ENCODE peak calls at places on chromosomes 5 and 9, in four cellular contexts. P is AG10803, R is IMR-90, Q is tibial nerve. L is an unnamed sample.

GRCh38 chr5:43839218-43839617 is 236.2 kb downstream of the NNT start:
- DNase-seq in P (peak; percentile 86), Q (no peak), R (peak; percentile 91), L (peak; percentile 54)

GRCh38 chr5:115497200-115497599 is 47.4 kb downstream of the FEM1C start:
- DNase-seq in Q (no peak), P (no peak), R (no peak), L (no peak)

GRCh38 chr9:112605518-112605917 is 112.4 kb downstream of the INIP start:
- DNase-seq in R (no peak), P (no peak), Q (no peak), L (no peak)

GRCh38 chr5:55102345-55102744 is at the start of gene GZMA:
- DNase-seq in R (no peak), Q (no peak), P (no peak), L (no peak)

GRCh38 chr5:124343451-124343867 is 403.0 kb downstream of the ZNF608 start:
- DNase-seq in P (peak; percentile 33), R (peak; percentile 95), Q (no peak), L (peak; percentile 93)

GRCh38 chr5:96256795-96257470 is 176.1 kb downstream of the PCSK1 start:
- DNase-seq in R (peak; percentile 96), P (peak; percentile 86), Q (no peak), L (peak; percentile 91)

GRCh38 chr5:144040615-144041394 is 129.7 kb downstream of the YIPF5 start:
- DNase-seq in P (peak; percentile 24), R (no peak), Q (no peak), L (no peak)

GRCh38 chr9:21465859-21466518 is 16.1 kb downstream of the IFNE start:
- DNase-seq in Q (no peak), P (peak; percentile 71), R (peak; percentile 68), L (peak; percentile 39)

GRCh38 chr5:176675676-176676360 is 28.5 kb downstream of the TSPAN17 start:
- DNase-seq in R (no peak), P (peak; percentile 26), Q (no peak), L (no peak)

GRCh38 chr9:83937861-83938455 is 16.7 kb upstream of the KIF27 start:
- DNase-seq in Q (no peak), R (peak; percentile 62), P (peak; percentile 64), L (peak; percentile 76)

GRCh38 chr9:77883133-77883532 is 148.5 kb downstream of the GNAQ start:
- DNase-seq in R (no peak), P (no peak), Q (no peak), L (no peak)

GRCh38 chr5:42064821-42065220 is 139.7 kb downstream of the FBXO4 start:
- DNase-seq in R (no peak), Q (no peak), P (no peak), L (no peak)

GRCh38 chr5:10400834-10401233 is 40.8 kb upstream of the ROPN1L start:
- DNase-seq in Q (no peak), R (peak; percentile 61), P (peak; percentile 86), L (peak; percentile 41)

GRCh38 chr5:100749771-100750284 is 153.3 kb downstream of the ST8SIA4 start:
- DNase-seq in P (no peak), R (no peak), Q (no peak), L (no peak)

GRCh38 chr9:132783006-132783405 is 95.1 kb downstream of the AK8 start:
- DNase-seq in R (no peak), P (no peak), Q (no peak), L (no peak)
- H3K4me3 ChIP-seq in R (no peak overlapping the region), P (no peak overlapping the region), Q (no peak overlapping the region), L (no peak overlapping the region)

GRCh38 chr5:73218552-73219171 is 45.7 kb downstream of the TMEM174 start:
- DNase-seq in R (peak; percentile 72), Q (no peak), P (peak; percentile 72), L (peak; percentile 74)
- TF ChIP-seq CTCF in R (peak; percentile 64), Q (peak; percentile 13), P (peak; percentile 78), L (peak; percentile 56)

GRCh38 chr9:4801156-4801555 is 8.4 kb downstream of the RCL1 start:
- DNase-seq in P (no peak), R (no peak), Q (no peak), L (no peak)

GRCh38 chr9:4804531-4805016 is 11.8 kb downstream of the RCL1 start:
- DNase-seq in Q (no peak), P (no peak), R (no peak), L (no peak)

GRCh38 chr9:4805519-4805918 is 12.8 kb downstream of the RCL1 start:
- DNase-seq in Q (no peak), R (no peak), P (no peak), L (no peak)

GRCh38 chr9:4799775-4800174 is 7.0 kb downstream of the RCL1 start:
- DNase-seq in Q (no peak), R (no peak), P (no peak), L (no peak)

DNA sequence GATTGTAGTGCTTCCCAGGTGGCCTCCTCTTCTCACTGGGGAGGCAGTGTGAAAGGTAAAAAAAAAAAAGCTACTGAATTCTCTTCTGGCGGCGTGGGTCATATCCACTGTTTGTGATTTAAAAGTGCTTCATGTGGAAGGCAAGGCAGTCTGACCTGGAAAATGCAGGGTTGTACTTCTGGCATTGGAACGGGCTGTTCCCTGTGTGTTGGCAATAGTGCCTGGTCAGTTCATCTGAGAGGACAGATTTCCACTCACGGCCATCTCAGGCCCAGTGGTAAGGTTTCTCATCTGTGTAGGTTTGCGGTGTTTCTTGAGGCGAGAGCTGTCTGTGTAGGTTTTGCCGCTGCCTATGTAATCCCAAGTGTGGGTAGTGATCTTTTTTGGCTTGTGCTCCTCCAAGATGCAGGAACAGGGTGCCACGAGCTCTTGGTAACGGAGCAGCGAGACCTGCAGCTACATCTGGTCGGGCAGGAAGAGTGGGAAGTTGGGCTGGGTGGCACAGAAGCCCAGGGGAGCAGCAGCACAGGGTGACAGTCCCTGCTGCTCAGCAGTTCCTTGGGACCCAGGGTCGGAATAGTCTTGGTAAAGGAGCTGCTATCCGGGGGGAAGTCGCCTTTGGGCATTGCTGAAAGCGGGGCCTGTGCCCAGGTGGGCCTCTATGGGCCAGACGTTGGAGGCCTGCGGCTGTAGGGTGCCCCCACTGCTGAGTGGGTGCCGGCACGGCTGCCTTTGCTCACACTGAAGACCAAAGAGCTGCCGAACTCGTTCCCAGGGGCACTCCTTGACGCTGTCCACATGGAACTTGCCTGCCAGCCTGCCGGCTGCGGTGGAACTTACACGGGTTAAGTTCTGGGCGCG is 11.2 kb downstream of the RCL1 start:
- DNase-seq in P (no peak), Q (no peak), R (no peak), L (no peak)
- H3K4me3 ChIP-seq in P (no peak overlapping the region), Q (no peak overlapping the region), R (no peak overlapping the region), L (no peak overlapping the region)

DNA sequence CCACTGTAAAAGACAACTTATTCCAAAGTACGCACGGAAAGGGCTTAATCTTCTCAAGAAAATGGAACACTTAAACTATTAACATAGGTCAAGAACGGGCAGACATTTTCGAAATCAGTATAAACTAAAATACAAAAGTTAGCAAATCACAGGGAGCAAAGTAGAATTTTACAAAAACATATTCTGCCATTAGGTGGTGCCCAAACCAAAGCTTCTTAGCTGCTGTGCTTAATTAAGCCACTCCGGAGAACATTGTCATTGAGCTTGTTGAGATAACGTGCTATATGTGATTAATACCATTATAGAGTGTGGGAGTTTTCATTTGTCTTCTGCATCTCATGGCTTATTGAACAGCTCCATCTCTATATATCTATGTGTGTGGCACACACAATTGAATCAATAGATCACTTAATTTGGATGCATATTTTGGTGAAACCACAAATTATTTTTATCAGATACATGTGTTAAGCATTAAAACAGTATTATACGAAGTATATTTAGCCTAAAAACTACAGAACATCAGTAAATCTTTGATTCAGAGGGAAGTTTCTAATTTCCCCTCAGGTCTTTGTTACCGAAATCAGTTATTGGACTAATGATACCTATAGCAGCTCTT is 23.4 kb downstream of the UBLCP1 start:
- DNase-seq in R (peak; percentile 48), P (peak; percentile 52), Q (no peak), L (peak; percentile 63)
- TF ChIP-seq CTCF in R (peak; percentile 56), P (peak; percentile 66), Q (peak; percentile 7), L (peak; percentile 42)

DNA sequence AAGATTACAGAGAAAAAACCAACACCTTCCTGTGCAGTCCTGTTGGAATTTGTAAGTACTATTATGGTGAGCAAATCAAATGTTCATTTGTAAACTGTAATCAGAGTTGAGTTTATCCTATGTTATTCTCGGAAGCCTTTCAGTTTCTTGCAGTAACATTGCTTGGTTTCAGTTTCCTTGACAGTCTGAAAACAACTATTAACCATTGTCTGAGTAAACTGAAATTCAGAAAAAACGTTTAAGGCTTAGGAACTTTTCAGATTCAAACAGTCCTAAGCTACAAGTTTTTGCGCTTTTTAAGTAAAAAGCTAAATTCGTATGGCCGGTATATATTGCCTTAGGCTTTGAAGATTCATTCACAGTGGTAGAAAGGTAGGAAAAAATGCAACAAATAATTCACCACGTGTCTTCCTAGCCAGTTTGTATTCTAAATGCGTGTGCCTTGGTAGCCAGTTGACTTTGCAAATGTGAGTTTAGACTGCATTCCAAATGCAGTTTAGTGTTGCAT is 2.5 kb downstream of the GPBP1 start:
- DNase-seq in Q (no peak), R (peak; percentile 80), P (peak; percentile 54), L (peak; percentile 14)
- H3K4me3 ChIP-seq in Q (peak overlapping the region; percentile 98), R (peak overlapping the region; percentile 48), P (peak overlapping the region; percentile 96), L (peak overlapping the region; percentile 95)

GRCh38 chr5:168736201-168736940 is 157.2 kb upstream of the PANK3 start:
- DNase-seq in Q (no peak), P (no peak), R (no peak), L (no peak)
- TF ChIP-seq CTCF in Q (no peak), P (no peak), R (no peak), L (no peak)

GRCh38 chr5:174945853-174946252 is 221.5 kb downstream of the MSX2 start:
- DNase-seq in R (no peak), P (no peak), Q (no peak), L (no peak)

GRCh38 chr5:174947548-174947947 is 223.2 kb downstream of the MSX2 start:
- DNase-seq in P (no peak), Q (no peak), R (no peak), L (no peak)

DNA sequence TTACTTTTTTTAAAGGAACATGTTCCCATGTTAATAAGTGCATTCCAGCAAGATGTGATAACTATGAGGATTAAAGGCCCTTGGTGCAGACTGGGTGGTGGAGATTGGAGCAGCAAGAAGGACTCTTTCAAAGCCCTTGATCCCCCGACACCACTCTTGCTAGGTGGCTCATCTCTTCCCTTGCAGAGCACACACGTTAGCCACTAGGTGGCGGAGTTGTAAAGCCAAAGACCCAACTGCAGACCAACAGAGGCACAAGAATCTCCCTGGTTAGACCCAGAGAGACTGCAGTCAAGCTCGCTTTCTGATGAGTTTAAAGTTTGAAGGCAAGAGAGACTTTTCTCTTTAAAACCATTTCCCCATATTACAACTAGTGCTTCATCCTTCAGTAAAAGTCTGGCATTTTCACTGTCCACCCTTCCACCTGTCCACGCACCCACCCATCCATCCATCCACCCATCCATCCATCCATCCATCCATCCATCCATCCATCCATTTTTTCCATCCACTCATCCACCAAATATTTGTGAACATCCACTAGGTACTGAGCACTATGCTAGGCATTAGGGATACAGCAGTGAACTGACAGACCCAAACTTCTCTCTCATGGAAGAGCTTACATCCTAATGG is 226.9 kb downstream of the MSX2 start:
- DNase-seq in P (peak; percentile 69), R (peak; percentile 80), Q (no peak), L (peak; percentile 55)
- H3K4me3 ChIP-seq in P (no peak overlapping the region), R (no peak overlapping the region), Q (no peak overlapping the region), L (no peak overlapping the region)